ENCODE peak calls at places on chromosomes 16 and 17, in six cellular contexts. Z is transverse colon, Y is K562, P is stomach, G is SK-N-SH, E is A549. T is an unnamed sample.
A peak's percentile ranks its signal among the peaks of the same experiment; 100 is the strongest.

GRCh38 chr16:28981517-28981916 is 3.3 kb upstream of the LAT start:
- DNase-seq in Z (no peak), Y (peak; percentile 62), P (no peak), G (peak; percentile 72), E (peak; percentile 30), T (no peak)

GRCh38 chr17:40551091-40551873 is 14.0 kb downstream of the CCR7 start:
- DNase-seq in Z (peak; percentile 54), Y (peak; percentile 3), P (peak; percentile 41), G (no peak), E (peak; percentile 91), T (peak; percentile 91)

GRCh38 chr17:45868276-45868675 is 23.6 kb downstream of the SPPL2C start:
- DNase-seq in Z (no peak), Y (no peak), P (no peak), G (no peak), E (no peak), T (no peak)

GRCh38 chr16:69378760-69379159 is 7.0 kb downstream of the TERF2 start:
- DNase-seq in Z (no peak), Y (no peak), P (no peak), G (no peak), E (no peak), T (no peak)

GRCh38 chr17:40903129-40903847 is 18.2 kb upstream of the KRT20 start:
- DNase-seq in Z (peak; percentile 69), Y (peak; percentile 32), P (peak; percentile 36), G (no peak), E (peak; percentile 94), T (no peak)

GRCh38 chr16:81571175-81571574 is 126.6 kb downstream of the CMIP start:
- DNase-seq in Z (no peak), Y (no peak), P (no peak), G (no peak), E (no peak), T (no peak)

GRCh38 chr17:39261286-39261685 is 35.5 kb upstream of the STAC2 start:
- DNase-seq in Z (no peak), Y (peak; percentile 77), P (no peak), G (no peak), E (no peak), T (no peak)

GRCh38 chr16:72889616-72890235 is 158.2 kb downstream of the ZFHX3 start:
- DNase-seq in Z (no peak), Y (no peak), P (no peak), G (no peak), E (no peak), T (no peak)

GRCh38 chr16:53087101-53087500 is 32.3 kb downstream of the CHD9 start:
- DNase-seq in Z (no peak), Y (no peak), P (no peak), G (no peak), E (no peak), T (no peak)

GRCh38 chr16:73584157-73584556 is 536.2 kb upstream of the ZFHX3 start:
- DNase-seq in Z (no peak), Y (no peak), P (no peak), G (no peak), E (no peak), T (no peak)

GRCh38 chr16:21088646-21089538 is 61.8 kb downstream of the DNAH3 start:
- DNase-seq in Z (no peak), Y (no peak), P (no peak), G (no peak), E (no peak), T (no peak)

GRCh38 chr17:62933986-62934385 is 32.0 kb upstream of the TANC2 start:
- DNase-seq in Z (no peak), Y (no peak), P (no peak), G (no peak), E (no peak), T (no peak)

GRCh38 chr16:28846933-28847273 is 755 bp upstream of the TUFM start:
- DNase-seq in Z (no peak), Y (peak; percentile 30), P (no peak), G (no peak), E (no peak), T (no peak)

GRCh38 chr17:4808378-4808767 is 1.4 kb downstream of the PLD2 start:
- DNase-seq in Z (peak; percentile 29), Y (no peak), P (peak; percentile 80), G (no peak), E (no peak), T (peak; percentile 78)

GRCh38 chr17:73343168-73343634 is 31.4 kb upstream of the CDC42EP4 start:
- DNase-seq in Z (peak; percentile 51), Y (peak; percentile 30), P (no peak), G (peak; percentile 94), E (no peak), T (peak; percentile 85)

GRCh38 chr16:2082171-2082982 is 34.6 kb downstream of the TSC2 start:
- DNase-seq in Z (peak; percentile 50), Y (no peak), P (peak; percentile 90), G (no peak), E (no peak), T (peak; percentile 79)

GRCh38 chr17:3222505-3222904 is 15.0 kb downstream of the OR1A1 start:
- DNase-seq in Z (no peak), Y (no peak), P (no peak), G (no peak), E (no peak), T (no peak)

DNA sequence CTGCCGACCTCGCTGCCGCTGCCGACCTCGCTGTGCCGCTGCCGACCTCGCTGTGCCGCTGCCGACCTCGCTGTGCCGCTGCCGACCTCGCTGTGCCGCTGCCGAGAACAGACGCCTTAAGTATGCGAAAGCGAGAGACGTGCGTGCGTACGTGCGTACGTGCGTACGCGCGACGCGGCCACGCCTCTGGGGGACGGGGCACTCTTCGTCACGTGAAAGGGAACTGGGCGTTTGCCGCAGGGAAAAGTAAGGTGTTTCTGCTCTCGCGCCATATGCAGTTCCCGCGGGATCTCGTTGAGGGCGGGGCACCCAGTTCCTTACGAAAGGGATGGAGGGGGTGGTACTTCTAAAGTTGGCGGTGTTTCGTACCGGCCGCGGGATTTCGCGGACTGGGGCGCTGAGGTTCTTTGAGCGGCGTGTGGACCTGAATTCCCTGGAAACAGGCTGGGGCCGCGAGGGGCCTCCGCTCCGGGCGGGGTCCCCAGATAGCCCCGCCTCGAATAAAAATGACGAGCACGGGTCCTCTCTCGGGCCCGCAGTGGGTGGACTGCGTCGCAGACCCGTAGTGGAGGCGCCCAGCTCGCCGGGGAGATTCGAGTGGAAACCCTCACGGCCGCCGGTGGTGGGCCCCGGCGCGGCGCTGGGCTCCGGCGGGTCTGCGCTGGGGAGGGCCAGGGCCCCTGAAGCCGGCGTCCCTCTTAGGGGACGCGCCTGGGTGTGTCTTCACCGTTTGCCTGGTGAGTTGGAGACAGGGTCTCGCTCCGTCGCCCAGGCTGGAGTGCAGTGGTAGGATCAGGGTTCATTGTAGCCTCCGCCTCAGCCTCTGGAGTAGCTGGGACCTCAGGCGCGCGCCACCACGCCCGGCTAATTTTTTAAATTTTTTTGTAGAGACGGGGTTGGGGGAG is at the start of gene EIF4A3:
- DNase-seq in Z (peak; percentile 99), Y (peak; percentile 99), P (peak; percentile 98), G (peak; percentile 100), E (peak; percentile 100), T (peak; percentile 99)
- TF ChIP-seq EP300 in Z (peak; percentile 92), Y (no peak), P (peak; percentile 80), G (peak; percentile 4), E (no peak), T (peak; percentile 96)

DNA sequence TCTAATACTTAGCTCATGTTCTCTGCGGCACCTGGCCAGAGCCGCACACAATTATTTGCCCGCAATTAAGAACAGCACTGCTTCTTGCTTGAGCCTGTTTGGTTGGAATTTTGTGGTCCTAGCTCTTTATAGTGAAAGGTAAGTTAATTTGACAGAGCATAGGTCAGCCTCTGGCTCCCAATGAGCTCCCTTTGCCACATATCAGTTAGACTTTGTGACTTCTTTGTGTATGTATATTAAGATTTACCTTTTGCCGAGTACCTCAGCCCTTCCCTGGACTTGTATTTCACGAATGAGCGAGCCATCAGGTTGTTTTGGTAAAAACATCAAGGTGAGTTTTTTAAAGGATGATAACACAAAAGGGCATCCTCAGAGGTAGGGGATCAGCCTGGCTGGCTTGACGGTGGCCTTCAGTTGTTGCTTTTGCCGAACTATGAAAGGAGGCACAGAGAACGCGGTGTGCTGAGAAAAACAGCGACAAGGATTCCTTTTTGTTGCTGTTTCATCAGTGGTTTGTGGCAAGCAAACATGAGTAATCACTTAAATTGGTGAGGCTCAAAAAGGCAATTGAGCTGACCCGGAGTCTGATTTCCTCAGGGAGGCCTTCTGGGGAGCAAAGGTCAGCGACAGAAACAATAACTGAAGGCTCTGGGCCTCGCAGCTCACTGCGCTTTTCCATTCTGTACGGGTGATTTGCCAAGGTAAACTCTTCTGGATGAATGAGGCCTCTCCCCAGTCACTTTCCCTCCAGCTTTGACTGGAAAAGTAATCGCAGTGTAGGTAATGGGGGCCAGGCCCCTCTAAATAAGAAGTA is 163.6 kb downstream of the HS3ST3A1 start:
- DNase-seq in Z (peak; percentile 61), Y (no peak), P (no peak), G (no peak), E (no peak), T (no peak)
- TF ChIP-seq EP300 in Z (no peak), Y (no peak), P (no peak), G (no peak), E (no peak), T (no peak)

GRCh38 chr17:15350777-15351486 is 9.5 kb upstream of the TEKT3 start:
- DNase-seq in Z (peak; percentile 26), Y (no peak), P (no peak), G (peak; percentile 60), E (no peak), T (no peak)
- TF ChIP-seq EP300 in Z (peak; percentile 84), Y (no peak), P (peak; percentile 70), G (no peak), E (no peak), T (no peak)

DNA sequence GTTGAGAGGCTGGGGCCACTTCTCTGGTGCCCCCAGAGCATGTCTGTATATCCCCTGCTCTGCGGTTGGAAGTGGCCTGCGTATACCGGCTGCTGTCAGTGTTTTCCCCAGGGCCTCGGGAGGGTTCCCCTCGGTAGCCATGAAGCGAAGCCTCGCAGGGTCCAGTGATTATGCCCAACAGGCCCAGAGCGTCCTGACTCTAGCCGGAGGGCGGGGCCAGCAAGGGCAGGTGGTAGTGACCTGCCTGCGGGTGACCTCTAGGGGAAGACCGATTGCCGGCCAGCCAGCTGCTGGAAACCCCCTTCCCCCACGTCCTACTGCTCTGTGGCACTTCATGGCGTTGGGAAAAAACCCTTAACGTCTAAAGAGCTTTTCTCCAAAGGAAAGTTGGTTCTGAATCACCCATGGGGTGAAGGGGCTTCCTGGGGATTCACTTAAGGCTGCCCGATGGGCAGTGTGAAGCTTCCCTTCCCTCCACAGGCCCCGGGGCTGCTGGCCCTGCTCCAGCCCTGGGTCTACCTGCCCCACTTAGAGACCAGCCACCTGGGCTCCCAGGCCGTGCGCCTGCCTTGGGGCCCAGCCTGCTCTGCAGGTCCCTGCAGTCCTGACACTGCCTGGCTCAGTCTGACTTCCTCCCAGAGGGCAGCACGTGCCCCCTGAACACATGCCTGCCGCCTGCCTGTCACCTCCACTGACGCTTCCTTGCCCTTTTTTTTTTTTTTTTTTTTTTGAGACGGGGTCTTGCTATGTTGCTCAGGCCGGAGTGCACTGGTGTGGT is 72.8 kb downstream of the SOCS1 start:
- DNase-seq in Z (peak; percentile 30), Y (no peak), P (no peak), G (no peak), E (no peak), T (no peak)
- TF ChIP-seq EP300 in Z (no peak), Y (no peak), P (no peak), G (no peak), E (no peak), T (no peak)

GRCh38 chr16:14285542-14286380 is 214.6 kb downstream of the MRTFB start:
- DNase-seq in Z (peak; percentile 95), Y (peak; percentile 97), P (peak; percentile 97), G (peak; percentile 96), E (peak; percentile 82), T (peak; percentile 94)
- TF ChIP-seq EP300 in Z (no peak), Y (peak; percentile 59), P (no peak), G (no peak), E (no peak), T (no peak)

T was measured in ovary.